ENCODE peak calls at places on chromosomes 11 and 22, in nine cellular contexts. O, K, B, D, I, Z, E, A and U are unnamed samples.

GRCh38 chr11:68542617-68543016 is 82.1 kb downstream of the PPP6R3 start:
- DNase-seq in O (peak), K (no peak), B (peak), D (no peak), I (no peak), Z (no peak), E (no peak), A (peak), U (no peak)

GRCh38 chr11:6251120-6251733 is 8.4 kb upstream of the CCKBR start:
- DNase-seq in O (peak), K (peak), B (peak), D (no peak), I (no peak), Z (no peak), E (peak), A (peak), U (no peak)

GRCh38 chr11:63494936-63495335 is 4.0 kb upstream of the PLAAT5 start:
- DNase-seq in O (no peak), K (no peak), B (no peak), D (no peak), I (no peak), Z (no peak), E (no peak), A (no peak), U (no peak)

GRCh38 chr11:14073821-14074529 is 111.5 kb downstream of the SPON1 start:
- DNase-seq in O (no peak), K (no peak), B (no peak), D (no peak), I (no peak), Z (no peak), E (no peak), A (no peak), U (no peak)

GRCh38 chr11:111938687-111939160 is 1.6 kb downstream of the DIXDC1 start:
- DNase-seq in O (peak), K (peak), B (peak), D (no peak), I (no peak), Z (peak), E (no peak), A (peak), U (no peak)

GRCh38 chr11:17171342-17171741 is 36.4 kb downstream of the PIK3C2A start:
- DNase-seq in O (peak), K (no peak), B (peak), D (no peak), I (no peak), Z (no peak), E (no peak), A (peak), U (no peak)

GRCh38 chr11:10072841-10073240 is 221.2 kb downstream of the SBF2 start:
- DNase-seq in O (peak), K (no peak), B (peak), D (no peak), I (no peak), Z (no peak), E (no peak), A (no peak), U (no peak)

GRCh38 chr22:29147241-29147919 is 58.3 kb upstream of the EMID1 start:
- DNase-seq in O (no peak), K (no peak), B (no peak), D (no peak), I (no peak), Z (no peak), E (no peak), A (no peak), U (no peak)

GRCh38 chr11:5274340-5274739 is 4.6 kb upstream of the HBE1 start:
- DNase-seq in O (peak), K (no peak), B (no peak), D (no peak), I (no peak), Z (no peak), E (no peak), A (no peak), U (no peak)

GRCh38 chr11:132858203-132858602 is 674.1 kb downstream of the OPCML start:
- DNase-seq in O (peak), K (no peak), B (peak), D (no peak), I (no peak), Z (no peak), E (no peak), A (peak), U (no peak)

GRCh38 chr11:15815246-15816209 is 540.8 kb downstream of the SOX6 start:
- DNase-seq in O (no peak), K (no peak), B (no peak), D (no peak), I (no peak), Z (no peak), E (no peak), A (no peak), U (no peak)

GRCh38 chr11:71563401-71563800 is 2.0 kb upstream of the KRTAP5-10 start:
- DNase-seq in O (peak), K (peak), B (peak), D (no peak), I (no peak), Z (no peak), E (no peak), A (peak), U (no peak)

GRCh38 chr11:95904009-95904650 is 19.8 kb downstream of the MTMR2 start:
- DNase-seq in O (no peak), K (no peak), B (no peak), D (no peak), I (no peak), Z (no peak), E (no peak), A (no peak), U (no peak)

GRCh38 chr11:1829039-1829820 is 5.6 kb upstream of the SYT8 start:
- DNase-seq in O (peak), K (no peak), B (peak), D (no peak), I (no peak), Z (no peak), E (no peak), A (peak), U (no peak)

GRCh38 chr11:120067361-120068113 is 70.4 kb downstream of the TRIM29 start:
- DNase-seq in O (no peak), K (no peak), B (no peak), D (no peak), I (no peak), Z (no peak), E (no peak), A (no peak), U (no peak)

GRCh38 chr11:29336727-29337212 is 680.1 kb downstream of the KCNA4 start:
- DNase-seq in O (peak), K (no peak), B (peak), D (no peak), I (no peak), Z (no peak), E (no peak), A (peak), U (no peak)

GRCh38 chr11:33413296-33413695 is 156.1 kb downstream of the HIPK3 start:
- DNase-seq in O (no peak), K (no peak), B (no peak), D (no peak), I (no peak), Z (no peak), E (no peak), A (peak), U (no peak)

GRCh38 chr11:125766251-125766650 is 12.4 kb downstream of the PATE2 start:
- DNase-seq in O (no peak), K (no peak), B (no peak), D (no peak), I (no peak), Z (no peak), E (no peak), A (no peak), U (no peak)

GRCh38 chr11:11620251-11620965 is 1.4 kb downstream of the GALNT18 start:
- DNase-seq in O (no peak), K (no peak), B (no peak), D (no peak), I (peak), Z (no peak), E (no peak), A (no peak), U (peak)

GRCh38 chr11:94537051-94537600 is 6.6 kb upstream of the FUT4 start:
- DNase-seq in O (peak), K (no peak), B (peak), D (no peak), I (no peak), Z (no peak), E (no peak), A (peak), U (no peak)

GRCh38 chr11:87908086-87908485 is 267.2 kb downstream of the RAB38 start:
- DNase-seq in O (no peak), K (no peak), B (no peak), D (no peak), I (no peak), Z (no peak), E (no peak), A (no peak), U (no peak)

GRCh38 chr11:57881647-57882046 is 120.0 kb downstream of the CTNND1 start:
- DNase-seq in O (no peak), K (no peak), B (no peak), D (no peak), I (no peak), Z (no peak), E (no peak), A (no peak), U (no peak)

GRCh38 chr22:36027579-36027959 is 1.1 kb downstream of the RBFOX2 start:
- DNase-seq in O (no peak), K (no peak), B (peak), D (no peak), I (no peak), Z (no peak), E (no peak), A (no peak), U (no peak)

GRCh38 chr22:43991316-43992020 is 32.6 kb upstream of the PARVB start:
- DNase-seq in O (no peak), K (no peak), B (no peak), D (no peak), I (no peak), Z (no peak), E (no peak), A (no peak), U (no peak)

GRCh38 chr22:47357493-47357892 is 595.0 kb downstream of the TBC1D22A start:
- DNase-seq in O (no peak), K (no peak), B (no peak), D (no peak), I (no peak), Z (no peak), E (no peak), A (no peak), U (no peak)

GRCh38 chr22:44668190-44668885 is 33.7 kb upstream of the PRR5 start:
- DNase-seq in O (no peak), K (no peak), B (no peak), D (no peak), I (peak), Z (no peak), E (peak), A (no peak), U (no peak)

GRCh38 chr11:105891685-105892084 is 130.4 kb downstream of the MSANTD4 start:
- DNase-seq in O (no peak), K (no peak), B (no peak), D (no peak), I (no peak), Z (no peak), E (no peak), A (no peak), U (no peak)

GRCh38 chr22:23395476-23396361 is 184.4 kb downstream of the IGLL1 start:
- DNase-seq in O (no peak), K (no peak), B (no peak), D (no peak), I (no peak), Z (no peak), E (no peak), A (no peak), U (no peak)

GRCh38 chr11:85626496-85626895 is 648 bp downstream of the DLG2 start:
- DNase-seq in O (peak), K (no peak), B (no peak), D (no peak), I (no peak), Z (no peak), E (no peak), A (no peak), U (no peak)

GRCh38 chr11:31819533-31820437 is 8.7 kb upstream of the PAX6 start:
- DNase-seq in O (no peak), K (no peak), B (no peak), D (no peak), I (no peak), Z (no peak), E (no peak), A (no peak), U (no peak)

GRCh38 chr11:59756496-59756840 is 1.3 kb downstream of the STX3 start:
- DNase-seq in O (no peak), K (no peak), B (peak), D (no peak), I (no peak), Z (no peak), E (no peak), A (peak), U (no peak)

GRCh38 chr11:16806791-16807190 is 68.3 kb downstream of the C11orf58 start:
- DNase-seq in O (peak), K (no peak), B (peak), D (no peak), I (no peak), Z (no peak), E (no peak), A (no peak), U (no peak)

GRCh38 chr11:20497124-20497792 is 102.2 kb upstream of the SLC6A5 start:
- DNase-seq in O (no peak), K (no peak), B (no peak), D (no peak), I (no peak), Z (no peak), E (no peak), A (no peak), U (no peak)

GRCh38 chr11:15841898-15842297 is 514.4 kb downstream of the SOX6 start:
- DNase-seq in O (no peak), K (no peak), B (no peak), D (no peak), I (no peak), Z (no peak), E (no peak), A (no peak), U (no peak)

GRCh38 chr11:34339149-34340064 is 18.4 kb downstream of the ABTB2 start:
- DNase-seq in O (no peak), K (peak), B (peak), D (no peak), I (no peak), Z (peak), E (no peak), A (no peak), U (no peak)

GRCh38 chr11:63906585-63906984 is 10.4 kb downstream of the RCOR2 start:
- DNase-seq in O (peak), K (no peak), B (no peak), D (no peak), I (no peak), Z (no peak), E (peak), A (no peak), U (no peak)